ENCODE peak calls at places on chromosomes 5 and 9, in six cellular contexts. Q, K, B, A, S and M are unnamed samples. For H3K4me1, the result is how much of the 10 kb centered on the place peaks cover.

GRCh38 chr9:74952281-74953151 is at the start of gene C9orf40:
- DNase-seq in K (peak), A (peak), B (peak), S (peak), Q (peak), M (peak)

GRCh38 chr9:123090198-123090896 is 56.9 kb downstream of the GPR21 start:
- DNase-seq in B (no peak), K (no peak), Q (no peak), A (peak), S (no peak), M (no peak)

GRCh38 chr5:119398713-119399492 is 43.1 kb downstream of the TNFAIP8 start:
- DNase-seq in S (no peak), B (no peak), A (no peak), Q (peak), K (peak), M (peak)

GRCh38 chr5:137733922-137734695 is 1.8 kb downstream of the KLHL3 start:
- DNase-seq in K (no peak), A (no peak), S (no peak), B (peak), Q (no peak), M (no peak)

GRCh38 chr5:3034449-3034848 is 283.0 kb upstream of the IRX2 start:
- DNase-seq in Q (no peak), K (no peak), A (no peak), S (no peak), B (no peak), M (no peak)

GRCh38 chr9:69671291-69671903 is 774 bp downstream of the APBA1 start:
- DNase-seq in S (no peak), Q (no peak), K (no peak), B (no peak), A (no peak), M (no peak)

GRCh38 chr5:170275376-170275994 is 22.1 kb downstream of the LCP2 start:
- DNase-seq in A (no peak), K (no peak), B (no peak), S (no peak), Q (no peak), M (no peak)

GRCh38 chr5:180441577-180441976 is 52.6 kb upstream of the CNOT6 start:
- DNase-seq in A (no peak), Q (no peak), K (peak), S (no peak), B (peak), M (peak)

GRCh38 chr9:87620727-87621322 is 105.1 kb upstream of the CTSL start:
- DNase-seq in S (no peak), K (no peak), B (no peak), Q (no peak), A (no peak), M (no peak)

GRCh38 chr5:41095324-41096101 is 24.4 kb upstream of the MROH2B start:
- DNase-seq in Q (no peak), A (no peak), K (no peak), S (no peak), B (no peak), M (no peak)

GRCh38 chr5:41094871-41095270 is 23.7 kb upstream of the MROH2B start:
- DNase-seq in K (peak), A (peak), B (peak), Q (no peak), S (no peak), M (no peak)

GRCh38 chr5:41097642-41098041 is 26.5 kb upstream of the MROH2B start:
- DNase-seq in A (peak), B (no peak), K (peak), S (no peak), Q (no peak), M (no peak)

DNA sequence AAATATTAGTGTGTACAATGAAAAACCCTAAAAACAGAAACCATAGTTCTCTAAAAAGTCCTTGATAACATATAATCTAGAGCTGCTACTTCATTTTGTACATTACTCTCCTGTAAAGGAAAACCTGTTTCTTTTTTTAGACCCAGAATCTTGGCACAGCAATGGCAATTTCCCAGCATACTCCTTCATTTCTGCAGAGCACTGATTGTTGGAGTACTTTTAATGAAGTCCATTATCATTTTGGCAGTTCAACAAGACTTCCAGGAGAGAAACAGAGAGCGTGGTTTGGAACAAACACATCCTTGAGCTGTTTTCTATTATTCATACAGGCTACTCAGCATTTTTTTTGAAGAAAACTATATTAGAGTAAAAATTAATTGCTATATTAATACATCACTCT is 22.7 kb upstream of the MROH2B start:
- DNase-seq in Q (no peak), S (no peak), B (no peak), A (no peak), K (no peak), M (no peak)
- H3K4me1 ChIP-seq in Q (under half), S (under half), B (under half), A (under half), K (under half), M (under half)

GRCh38 chr9:76227165-76227564 is 167.1 kb downstream of the RFK start:
- DNase-seq in Q (no peak), B (no peak), K (no peak), S (no peak), A (no peak), M (no peak)
- H3K4me1 ChIP-seq in Q (under half), B (under half), K (under half), S (under half), A (under half), M (under half)

GRCh38 chr5:158320934-158321333 is 462.0 kb upstream of the CLINT1 start:
- DNase-seq in B (no peak), K (no peak), S (no peak), A (no peak), Q (no peak), M (no peak)

GRCh38 chr5:158317507-158317906 is 458.6 kb upstream of the CLINT1 start:
- DNase-seq in K (no peak), A (no peak), B (no peak), Q (no peak), S (no peak), M (no peak)

GRCh38 chr5:158322620-158323019 is 463.7 kb upstream of the CLINT1 start:
- DNase-seq in K (no peak), A (no peak), B (no peak), S (no peak), Q (no peak), M (no peak)

DNA sequence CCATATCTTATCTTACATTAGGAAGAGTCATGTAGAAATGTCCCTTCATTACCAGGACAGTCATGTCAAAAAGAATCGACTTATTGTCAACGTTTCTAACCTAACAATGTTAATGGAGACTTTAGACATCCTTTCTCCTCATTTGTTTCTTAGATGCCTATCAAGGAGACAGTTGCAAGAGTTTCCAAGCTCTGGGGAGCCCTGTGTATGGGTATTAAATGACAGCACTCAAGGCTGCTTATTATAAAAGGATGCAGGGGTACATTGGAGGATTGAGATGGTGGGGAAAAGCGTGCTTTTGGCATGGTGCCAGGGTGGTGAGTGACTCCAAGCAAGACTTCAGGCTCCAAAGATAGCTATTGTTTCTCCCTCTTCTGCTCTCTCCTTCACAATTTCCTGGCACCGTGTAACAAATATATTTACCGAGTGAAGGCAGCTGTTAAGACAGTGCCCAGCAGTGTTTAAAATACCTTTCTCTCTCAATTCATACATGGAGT is 461.3 kb upstream of the CLINT1 start:
- DNase-seq in A (no peak), S (no peak), B (no peak), Q (no peak), K (no peak), M (no peak)
- H3K4me1 ChIP-seq in A (under half), S (under half), B (under half), Q (under half), K (under half), M (under half)

DNA sequence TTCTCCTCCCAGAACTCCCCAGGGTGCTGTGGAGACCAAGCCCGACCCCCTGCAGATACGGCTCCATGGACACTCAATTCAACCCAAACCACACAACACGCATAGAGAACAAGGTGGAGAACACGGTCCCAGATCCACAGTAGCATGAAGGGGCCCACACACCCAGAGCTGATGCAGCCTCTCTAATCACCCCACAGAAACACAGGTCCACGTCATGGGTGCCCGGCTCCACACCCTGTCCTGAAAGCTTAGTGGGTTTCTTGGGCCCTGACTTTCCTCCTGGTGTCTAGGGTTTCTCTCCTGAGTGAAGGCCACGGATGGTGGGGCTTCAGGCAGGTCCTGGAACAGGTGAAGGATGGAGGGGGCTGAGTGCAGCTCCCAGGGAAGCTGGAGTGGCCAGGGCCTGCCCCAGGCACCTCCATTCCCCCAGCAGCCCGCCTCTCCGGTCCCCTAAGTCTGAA is 1.5 kb upstream of the SLC23A1 start:
- DNase-seq in Q (no peak), S (no peak), B (no peak), A (no peak), K (no peak), M (no peak)
- H3K4me1 ChIP-seq in Q (under half), S (under half), B (under half), A (half or more), K (under half), M (under half)

GRCh38 chr9:131254107-131254491 is 22.2 kb downstream of the FAM78A start:
- DNase-seq in S (peak), K (no peak), B (no peak), A (peak), Q (peak), M (peak)
- H3K4me1 ChIP-seq in S (under half), K (under half), B (under half), A (half or more), Q (half or more), M (under half)